ENCODE peak calls at places on chromosome 12, in eight cellular contexts. R is left ventricle myocardium inferior, S is fibroblast of villous mesenchyme, H is PC-3, W is astrocyte of the cerebellum, I is astrocyte, T is fibroblast of lung, Z is mesothelial cell of epicardium. Y is an unnamed sample.

GRCh38 chr12:104886418-104887401 is 71.4 kb downstream of the SLC41A2 start:
- DNase-seq in I (peak; percentile 50), S (peak; percentile 73), T (peak; percentile 59), W (peak; percentile 35), H (peak; percentile 84), Z (no peak), R (no peak), Y (no peak)

GRCh38 chr12:95248095-95248494 is 30.5 kb downstream of the VEZT start:
- DNase-seq in T (no peak), R (no peak), I (no peak), H (no peak), Z (no peak), W (no peak), S (no peak), Y (no peak)

GRCh38 chr12:120388711-120389431 is 19.9 kb upstream of the MSI1 start:
- DNase-seq in W (no peak), T (no peak), R (no peak), H (no peak), I (no peak), Z (no peak), S (no peak), Y (peak; percentile 56)

GRCh38 chr12:26188132-26188531 is 7.2 kb upstream of the SSPN start:
- DNase-seq in I (peak; percentile 86), W (peak; percentile 58), T (peak; percentile 90), S (peak; percentile 36), R (no peak), Z (no peak), H (peak; percentile 61), Y (no peak)

GRCh38 chr12:18578191-18578590 is 159.6 kb downstream of the PLCZ1 start:
- DNase-seq in W (no peak), H (peak; percentile 22), R (no peak), Z (no peak), I (peak; percentile 26), T (peak; percentile 42), S (peak; percentile 49), Y (no peak)

GRCh38 chr12:52032431-52032796 is 18.8 kb upstream of the NR4A1 start:
- DNase-seq in R (peak; percentile 63), I (peak; percentile 75), T (peak; percentile 77), H (peak; percentile 30), Z (no peak), S (peak; percentile 89), W (peak; percentile 57), Y (no peak)

GRCh38 chr12:64946132-64946829 is 121.8 kb downstream of the TBC1D30 start:
- DNase-seq in R (peak; percentile 63), S (no peak), T (peak; percentile 55), Z (no peak), W (peak; percentile 73), H (no peak), I (peak; percentile 41), Y (peak; percentile 32)

GRCh38 chr12:8508224-8508623 is 5.1 kb upstream of the CLEC4D start:
- DNase-seq in R (no peak), S (no peak), T (no peak), W (no peak), Z (no peak), I (no peak), H (no peak), Y (no peak)

GRCh38 chr12:114784526-114784925 is 100.6 kb upstream of the TBX3 start:
- DNase-seq in S (no peak), W (no peak), Z (no peak), H (no peak), T (no peak), R (no peak), I (no peak), Y (no peak)

GRCh38 chr12:92146865-92147264 is 1.2 kb upstream of the BTG1 start:
- DNase-seq in R (no peak), I (no peak), H (no peak), T (no peak), S (no peak), W (no peak), Z (no peak), Y (no peak)

GRCh38 chr12:124273630-124274029 is 21.3 kb upstream of the RFLNA start:
- DNase-seq in H (peak; percentile 53), S (no peak), R (no peak), I (peak; percentile 25), Z (no peak), T (peak; percentile 39), W (no peak), Y (peak; percentile 38)

GRCh38 chr12:32400114-32400672 is 835 bp downstream of the FGD4 start:
- DNase-seq in T (no peak), Z (no peak), W (no peak), S (no peak), R (no peak), I (no peak), H (peak; percentile 42), Y (no peak)

DNA sequence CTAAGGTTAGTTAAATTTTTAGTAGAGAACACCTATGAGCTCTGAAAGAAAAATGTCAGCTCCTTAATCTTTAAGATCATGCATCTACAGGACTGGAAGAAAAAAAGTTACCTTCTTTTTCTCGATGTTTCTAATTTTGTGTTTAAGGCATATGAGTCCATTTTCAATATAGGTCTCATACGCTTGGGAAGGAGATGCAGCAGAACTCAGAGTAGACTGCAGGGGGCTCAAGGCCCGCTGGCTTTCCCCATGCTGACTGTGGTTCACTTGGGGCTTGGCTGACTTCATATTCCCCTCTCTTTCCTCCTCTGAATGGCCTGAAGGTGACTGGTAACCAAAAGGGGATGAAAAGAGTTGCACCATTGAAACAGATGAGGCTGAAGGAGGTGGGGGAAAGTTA is 1.5 kb downstream of the CAPRIN2 start:
- DNase-seq in T (peak; percentile 56), Z (no peak), H (peak; percentile 43), W (peak; percentile 36), I (peak; percentile 37), S (peak; percentile 24), R (no peak), Y (peak; percentile 21)
- TF ChIP-seq CTCF in T (peak; percentile 59), Z (no peak), H (peak; percentile 50), W (peak; percentile 72), I (peak; percentile 39), S (peak; percentile 51), R (peak; percentile 20), Y (peak; percentile 60)

DNA sequence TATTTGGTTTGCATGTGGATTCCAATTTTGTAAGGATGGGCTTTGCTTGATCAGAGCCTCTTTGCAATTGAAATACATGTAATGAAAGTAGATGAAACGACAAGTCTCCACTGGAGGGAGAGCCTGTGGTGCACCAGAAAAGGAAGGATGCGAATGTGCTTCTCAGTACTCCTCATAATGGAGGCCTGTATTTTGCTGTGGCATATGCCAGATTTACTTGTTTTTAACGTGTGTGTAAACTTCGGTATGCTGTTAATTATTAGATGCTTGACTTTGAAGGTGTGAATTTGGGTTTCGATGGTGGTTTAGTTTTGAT is 2.8 kb downstream of the DYRK2 start:
- DNase-seq in T (peak; percentile 41), I (no peak), H (peak; percentile 49), S (peak; percentile 44), Z (no peak), W (peak; percentile 44), R (no peak), Y (no peak)
- TF ChIP-seq CTCF in T (peak; percentile 55), I (peak; percentile 26), H (peak; percentile 50), S (peak; percentile 37), Z (no peak), W (peak; percentile 51), R (peak; percentile 52), Y (peak; percentile 45)

GRCh38 chr12:96986883-96987523 is 79.9 kb downstream of the NEDD1 start:
- DNase-seq in R (no peak), S (peak; percentile 21), W (peak; percentile 18), T (peak; percentile 9), I (no peak), Z (no peak), H (peak; percentile 59), Y (peak; percentile 38)
- TF ChIP-seq CTCF in R (peak; percentile 39), S (peak; percentile 59), W (peak; percentile 68), T (peak; percentile 67), I (peak; percentile 66), Z (peak; percentile 82), H (peak; percentile 65), Y (peak; percentile 82)

GRCh38 chr12:126064028-126064427 is 998.8 kb downstream of the AACS start:
- DNase-seq in T (no peak), H (no peak), S (no peak), R (no peak), Z (no peak), W (no peak), I (no peak), Y (no peak)

GRCh38 chr12:126067930-126068329 is 1002.7 kb downstream of the AACS start:
- DNase-seq in R (no peak), I (no peak), Z (no peak), S (no peak), T (no peak), H (no peak), W (no peak), Y (no peak)

GRCh38 chr12:126069549-126070165 is 1004.4 kb downstream of the AACS start:
- DNase-seq in Z (no peak), R (no peak), S (peak; percentile 56), I (peak; percentile 46), W (peak; percentile 63), H (peak; percentile 84), T (peak; percentile 50), Y (peak; percentile 76)
- TF ChIP-seq CTCF in Z (peak; percentile 45), R (peak; percentile 57), S (peak; percentile 56), I (peak; percentile 74), W (peak; percentile 55), H (peak; percentile 88), T (peak; percentile 42), Y (peak; percentile 75)

GRCh38 chr12:22709292-22709691 is 84.3 kb downstream of the ETNK1 start:
- DNase-seq in I (no peak), H (peak; percentile 46), R (no peak), Z (no peak), T (no peak), W (peak; percentile 29), S (peak; percentile 28), Y (no peak)
- TF ChIP-seq CTCF in I (peak; percentile 50), H (peak; percentile 55), R (peak; percentile 37), Z (peak; percentile 44), T (peak; percentile 51), W (peak; percentile 46), S (peak; percentile 46), Y (peak; percentile 75)

DNA sequence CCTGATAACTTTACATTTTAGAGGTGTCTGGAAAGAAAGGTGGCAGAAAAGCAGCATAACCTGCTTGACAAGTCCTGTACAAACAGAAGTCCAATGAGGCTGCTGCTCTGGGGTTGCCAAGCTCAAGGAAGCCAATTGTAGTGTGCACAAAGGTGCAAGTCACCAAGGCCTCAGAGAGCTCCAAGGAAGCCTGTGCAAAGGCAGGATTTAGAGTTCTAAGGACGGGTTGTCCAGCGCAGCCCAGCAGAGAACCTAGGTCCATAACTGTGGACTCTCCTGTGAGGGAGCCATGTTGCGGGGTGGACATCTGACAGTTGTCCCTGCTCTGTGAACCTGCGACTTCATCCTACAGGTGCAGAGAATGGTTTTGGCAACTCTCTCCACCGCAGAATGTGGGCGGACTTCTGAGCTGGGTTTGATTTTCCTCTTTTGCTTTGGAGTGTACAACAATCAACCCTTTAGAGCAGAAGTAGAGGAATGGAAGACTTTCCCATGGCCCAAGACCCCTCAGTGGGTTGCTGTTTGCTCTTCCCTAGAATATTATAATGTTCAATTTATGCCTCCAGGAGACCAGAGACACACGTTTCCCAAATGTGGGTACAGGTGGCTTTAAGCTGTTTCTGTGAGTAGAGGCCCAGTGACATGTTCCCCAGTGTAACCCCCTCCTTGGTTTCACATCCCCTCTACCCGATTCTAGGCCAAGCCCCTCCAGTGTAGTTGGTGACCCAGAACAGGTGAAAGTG is 81.0 kb downstream of the ETV6 start:
- DNase-seq in Z (no peak), I (no peak), R (no peak), W (no peak), S (no peak), H (peak; percentile 74), T (no peak), Y (no peak)
- TF ChIP-seq CTCF in Z (no peak), I (no peak), R (no peak), W (no peak), S (no peak), H (no peak), T (no peak), Y (no peak)

Y was measured in neural crest cell.